ENCODE peak calls at places on chromosomes 11 and 22, in four cellular contexts. Q is EH, G is AML-193, L is HT-29. P is an unnamed sample.

GRCh38 chr22:24875862-24876506 is 70.0 kb downstream of the SGSM1 start:
- DNase-seq in L (no peak), G (no peak), Q (peak), P (peak)

GRCh38 chr11:114606003-114606801 is 10.6 kb upstream of the NXPE4 start:
- DNase-seq in L (no peak), Q (peak), G (no peak), P (no peak)

GRCh38 chr11:12377106-12377823 is at the start of gene PARVA:
- DNase-seq in G (no peak), L (peak), Q (peak), P (peak)

GRCh38 chr11:78946945-78947914 is 372.6 kb upstream of the NARS2 start:
- DNase-seq in Q (peak), L (peak), G (no peak), P (no peak)

GRCh38 chr11:9533053-9533452 is 40.4 kb upstream of the WEE1 start:
- DNase-seq in L (no peak), G (no peak), Q (no peak), P (no peak)

GRCh38 chr11:38169286-38169685 is 1571.2 kb upstream of the RAG2 start:
- DNase-seq in Q (peak), L (peak), G (no peak), P (no peak)

GRCh38 chr22:32311551-32312071 is 46.1 kb upstream of the RFPL3 start:
- DNase-seq in L (no peak), Q (no peak), G (no peak), P (peak)

GRCh38 chr11:27158763-27159679 is 118.4 kb downstream of the BBOX1 start:
- DNase-seq in G (peak), Q (peak), L (peak), P (peak)

GRCh38 chr11:27977031-27977430 is 130.9 kb downstream of the KIF18A start:
- DNase-seq in G (no peak), L (no peak), Q (peak), P (no peak)

GRCh38 chr22:43755452-43755851 is 56.7 kb downstream of the EFCAB6 start:
- DNase-seq in G (no peak), L (no peak), Q (no peak), P (no peak)

GRCh38 chr11:71937826-71938225 is 9.0 kb downstream of the RNF121 start:
- DNase-seq in G (no peak), Q (no peak), L (no peak), P (no peak)

GRCh38 chr11:94708176-94708575 is 60.0 kb upstream of the AMOTL1 start:
- DNase-seq in G (no peak), L (no peak), Q (no peak), P (no peak)

GRCh38 chr11:1269957-1270356 is 39.5 kb downstream of the TOLLIP start:
- DNase-seq in G (no peak), L (no peak), Q (no peak), P (no peak)

GRCh38 chr11:120540744-120541143 is 29.2 kb downstream of the GRIK4 start:
- DNase-seq in G (no peak), L (no peak), Q (peak), P (no peak)

GRCh38 chr11:22459053-22459452 is 120.9 kb downstream of the SLC17A6 start:
- DNase-seq in Q (peak), L (peak), G (no peak), P (peak)

P was measured in A673.